ENCODE peak calls at places on chromosomes 7 and 10, in eight cellular contexts. C is NCI-H1105 treated with DMSO at 0.1 percent for 48 hours; V is type B pancreatic cell; J is T follicular helper cell; L is stimulated activated CD8-positive, alpha-beta memory T cell treated with anti-CD3 and anti-CD28 coated beads, Interleukin-15, amount 100 ng/mL, for 1 hour; K is small intestine; D is hippocampal formation; N is naive B cell. X is an unnamed sample.

GRCh38 chr7:150871601-150872000 is 19.3 kb downstream of the AOC1 start:
- DNase-seq in C (no peak), V (no peak), J (no peak), L (no peak), K (no peak), D (no peak), N (no peak), X (no peak)

GRCh38 chr7:127920787-127921438 is 110.3 kb downstream of the LRRC4 start:
- DNase-seq in C (no peak), V (no peak), J (no peak), L (no peak), K (no peak), D (no peak), N (no peak), X (no peak)

GRCh38 chr10:61902448-61903183 is 1.1 kb downstream of the ARID5B start:
- DNase-seq in C (peak), V (no peak), J (peak), L (peak), K (peak), D (peak), N (peak), X (peak)

GRCh38 chr7:20539201-20539600 is 76.3 kb upstream of the ABCB5 start:
- DNase-seq in C (no peak), V (no peak), J (no peak), L (no peak), K (peak), D (no peak), N (no peak), X (no peak)

GRCh38 chr10:53430974-53431373 is 658.4 kb upstream of the MBL2 start:
- DNase-seq in C (no peak), V (no peak), J (no peak), L (no peak), K (no peak), D (no peak), N (no peak), X (no peak)

GRCh38 chr7:47944536-47945260 is 3.6 kb downstream of the PKD1L1 start:
- DNase-seq in C (no peak), V (no peak), J (no peak), L (no peak), K (no peak), D (no peak), N (no peak), X (no peak)

GRCh38 chr7:134343136-134343535 is 26.4 kb upstream of the SLC35B4 start:
- DNase-seq in C (no peak), V (no peak), J (no peak), L (no peak), K (no peak), D (no peak), N (no peak), X (no peak)

GRCh38 chr7:21507627-21508343 is 35.1 kb upstream of the DNAH11 start:
- DNase-seq in C (no peak), V (no peak), J (no peak), L (peak), K (peak), D (peak), N (peak), X (no peak)

GRCh38 chr7:49255061-49255460 is 330.7 kb downstream of the CDC14C start:
- DNase-seq in C (no peak), V (no peak), J (no peak), L (no peak), K (no peak), D (no peak), N (no peak), X (no peak)

GRCh38 chr10:94277450-94277849 is 85.3 kb downstream of the NOC3L start:
- DNase-seq in C (no peak), V (no peak), J (no peak), L (no peak), K (no peak), D (no peak), N (no peak), X (no peak)

GRCh38 chr7:22821702-22822485 is 755 bp downstream of the TOMM7 start:
- DNase-seq in C (no peak), V (no peak), J (no peak), L (no peak), K (peak), D (no peak), N (no peak), X (no peak)

GRCh38 chr7:91656486-91657237 is 223.8 kb downstream of the MTERF1 start:
- DNase-seq in C (no peak), V (no peak), J (no peak), L (no peak), K (no peak), D (no peak), N (no peak), X (no peak)

GRCh38 chr7:28083159-28083997 is 97.2 kb downstream of the JAZF1 start:
- DNase-seq in C (no peak), V (no peak), J (no peak), L (no peak), K (no peak), D (no peak), N (no peak), X (no peak)

GRCh38 chr10:50508315-50509051 is 115.3 kb downstream of the SGMS1 start:
- DNase-seq in C (no peak), V (no peak), J (no peak), L (no peak), K (peak), D (no peak), N (no peak), X (peak)

GRCh38 chr7:1562126-1562525 is 6.1 kb upstream of the TMEM184A start:
- DNase-seq in C (no peak), V (no peak), J (no peak), L (no peak), K (no peak), D (no peak), N (no peak), X (no peak)

GRCh38 chr7:156895024-156895780 is 2.2 kb upstream of the LMBR1 start:
- DNase-seq in C (no peak), V (no peak), J (no peak), L (no peak), K (no peak), D (no peak), N (no peak), X (no peak)

GRCh38 chr7:43085017-43085416 is 27.4 kb upstream of the HECW1 start:
- DNase-seq in C (no peak), V (no peak), J (no peak), L (no peak), K (no peak), D (no peak), N (no peak), X (no peak)

GRCh38 chr10:36021096-36021495 is 379.0 kb upstream of the FZD8 start:
- DNase-seq in C (no peak), V (no peak), J (no peak), L (no peak), K (no peak), D (no peak), N (no peak), X (no peak)

GRCh38 chr10:119650062-119650461 is 1.1 kb upstream of the BAG3 start:
- DNase-seq in C (no peak), V (no peak), J (no peak), L (no peak), K (no peak), D (no peak), N (no peak), X (no peak)

GRCh38 chr7:1096156-1097119 is 8.5 kb downstream of the GPER1 start:
- DNase-seq in C (no peak), V (no peak), J (no peak), L (no peak), K (no peak), D (no peak), N (no peak), X (no peak)

GRCh38 chr7:75617634-75618234 is 121.0 kb downstream of the HIP1 start:
- DNase-seq in C (no peak), V (no peak), J (no peak), L (no peak), K (no peak), D (peak), N (peak), X (peak)

GRCh38 chr10:14481752-14482151 is 151.0 kb upstream of the FRMD4A start:
- DNase-seq in C (no peak), V (no peak), J (no peak), L (no peak), K (no peak), D (peak), N (no peak), X (no peak)

GRCh38 chr7:20737840-20738448 is 48.7 kb downstream of the SP8 start:
- DNase-seq in C (no peak), V (no peak), J (no peak), L (no peak), K (peak), D (no peak), N (no peak), X (no peak)

GRCh38 chr7:1290262-1291039 is 57.8 kb downstream of the UNCX start:
- DNase-seq in C (peak), V (no peak), J (no peak), L (no peak), K (no peak), D (peak), N (no peak), X (peak)

GRCh38 chr10:24086737-24087136 is 122.2 kb upstream of the KIAA1217 start:
- DNase-seq in C (no peak), V (no peak), J (no peak), L (no peak), K (no peak), D (no peak), N (no peak), X (no peak)

GRCh38 chr7:3404490-3404889 is 103.4 kb downstream of the SDK1 start:
- DNase-seq in C (peak), V (no peak), J (no peak), L (no peak), K (no peak), D (no peak), N (no peak), X (no peak)

GRCh38 chr10:96670786-96671185 is 49.5 kb downstream of the PIK3AP1 start:
- DNase-seq in C (peak), V (no peak), J (no peak), L (no peak), K (no peak), D (no peak), N (no peak), X (no peak)

GRCh38 chr7:66076459-66077329 is 1.1 kb downstream of the ASL start:
- DNase-seq in C (no peak), V (no peak), J (no peak), L (no peak), K (peak), D (no peak), N (no peak), X (no peak)

GRCh38 chr10:28661035-28661434 is 16.3 kb upstream of the BAMBI start:
- DNase-seq in C (no peak), V (no peak), J (no peak), L (no peak), K (no peak), D (no peak), N (no peak), X (no peak)

GRCh38 chr7:1447551-1448244 is 11.6 kb downstream of the MICALL2 start:
- DNase-seq in C (no peak), V (no peak), J (no peak), L (no peak), K (no peak), D (peak), N (no peak), X (no peak)

GRCh38 chr7:150450491-150450992 is at the start of gene GIMAP8:
- DNase-seq in C (no peak), V (no peak), J (peak), L (no peak), K (peak), D (peak), N (no peak), X (peak)

GRCh38 chr10:124740374-124741280 is 3.6 kb downstream of the FAM53B start:
- DNase-seq in C (no peak), V (peak), J (no peak), L (no peak), K (peak), D (peak), N (peak), X (no peak)

GRCh38 chr7:44111759-44112158 is 7.6 kb downstream of the AEBP1 start:
- DNase-seq in C (no peak), V (no peak), J (no peak), L (no peak), K (no peak), D (no peak), N (no peak), X (no peak)

GRCh38 chr10:110364531-110364937 is 59.8 kb upstream of the SMNDC1 start:
- DNase-seq in C (no peak), V (no peak), J (no peak), L (no peak), K (no peak), D (no peak), N (no peak), X (no peak)

GRCh38 chr10:113521482-113521795 is 31.4 kb upstream of the HABP2 start:
- DNase-seq in C (no peak), V (no peak), J (no peak), L (no peak), K (no peak), D (no peak), N (no peak), X (no peak)

GRCh38 chr7:148277042-148277660 is 313.4 kb upstream of the C7orf33 start:
- DNase-seq in C (peak), V (no peak), J (no peak), L (no peak), K (no peak), D (no peak), N (no peak), X (no peak)

GRCh38 chr10:224571-224970 is 89.3 kb downstream of the ZMYND11 start:
- DNase-seq in C (peak), V (no peak), J (no peak), L (no peak), K (no peak), D (no peak), N (no peak), X (no peak)